ENCODE peak calls at places on chromosomes 2 and 18, in five cellular contexts. M is right lobe of liver, A is fibroblast of lung, E is H1, X is T-helper 2 cell. I is an unnamed sample.

GRCh38 chr2:180291060-180291459 is 284.0 kb upstream of the CWC22 start:
- DNase-seq in M (no peak), A (peak), E (no peak), X (no peak), I (no peak)

GRCh38 chr18:36409779-36410178 is 112.3 kb downstream of the FHOD3 start:
- DNase-seq in M (no peak), A (no peak), E (no peak), X (no peak), I (no peak)

GRCh38 chr2:240291337-240291751 is 144.1 kb upstream of the GPC1 start:
- DNase-seq in M (no peak), A (no peak), E (no peak), X (no peak), I (no peak)

GRCh38 chr18:26621161-26622026 is 73.0 kb upstream of the KCTD1 start:
- DNase-seq in M (peak), A (peak), E (peak), X (peak), I (no peak)

GRCh38 chr18:3879114-3879835 is 429.3 kb downstream of the TGIF1 start:
- DNase-seq in M (no peak), A (no peak), E (no peak), X (no peak), I (no peak)

GRCh38 chr2:241458687-241459086 is 49.7 kb downstream of the STK25 start:
- DNase-seq in M (no peak), A (no peak), E (no peak), X (no peak), I (no peak)

GRCh38 chr2:171319164-171319810 is 114.5 kb downstream of the METTL8 start:
- DNase-seq in M (no peak), A (no peak), E (no peak), X (peak), I (no peak)

GRCh38 chr18:76679259-76679658 is 143.1 kb upstream of the ZNF236 start:
- DNase-seq in M (no peak), A (no peak), E (no peak), X (no peak), I (no peak)

GRCh38 chr2:231065966-231066365 is 9.3 kb downstream of the PSMD1 start:
- DNase-seq in M (no peak), A (no peak), E (no peak), X (no peak), I (no peak)

GRCh38 chr2:32463110-32463509 is 106.3 kb downstream of the BIRC6 start:
- DNase-seq in M (no peak), A (no peak), E (no peak), X (no peak), I (no peak)

GRCh38 chr2:238339814-238340213 is 19.5 kb downstream of the TRAF3IP1 start:
- DNase-seq in M (no peak), A (no peak), E (no peak), X (no peak), I (no peak)

GRCh38 chr2:26696352-26696816 is 3.9 kb downstream of the KCNK3 start:
- DNase-seq in M (no peak), A (no peak), E (peak), X (peak), I (peak)

GRCh38 chr18:12839057-12839525 is 44.9 kb downstream of the PTPN2 start:
- DNase-seq in M (no peak), A (no peak), E (no peak), X (peak), I (no peak)

GRCh38 chr2:37829202-37829601 is 95.9 kb upstream of the RMDN2 start:
- DNase-seq in M (peak), A (peak), E (no peak), X (no peak), I (peak)

GRCh38 chr2:100800910-100801309 is 19.0 kb upstream of the NPAS2 start:
- DNase-seq in M (no peak), A (peak), E (no peak), X (no peak), I (no peak)

GRCh38 chr2:392921-393270 is 105.0 kb upstream of the ALKAL2 start:
- DNase-seq in M (no peak), A (no peak), E (no peak), X (peak), I (no peak)

GRCh38 chr18:64295839-64296238 is 147.0 kb upstream of the LINC00305 start:
- DNase-seq in M (no peak), A (no peak), E (no peak), X (no peak), I (no peak)

GRCh38 chr2:38933653-38934052 is 44.0 kb downstream of the ARHGEF33 start:
- DNase-seq in M (no peak), A (peak), E (no peak), X (no peak), I (no peak)

GRCh38 chr2:60499082-60499429 is 54.4 kb downstream of the BCL11A start:
- DNase-seq in M (no peak), A (no peak), E (no peak), X (no peak), I (no peak)

GRCh38 chr2:39107156-39107555 is 13.7 kb downstream of the SOS1 start:
- DNase-seq in M (no peak), A (peak), E (no peak), X (no peak), I (no peak)

GRCh38 chr2:66700181-66700686 is 265.3 kb downstream of the MEIS1 start:
- DNase-seq in M (no peak), A (no peak), E (no peak), X (no peak), I (no peak)

GRCh38 chr2:177171418-177171865 is 41.2 kb upstream of the HNRNPA3 start:
- DNase-seq in M (no peak), A (no peak), E (no peak), X (no peak), I (no peak)

GRCh38 chr2:97645112-97645699 is 656 bp upstream of the COX5B start:
- DNase-seq in M (peak), A (no peak), E (no peak), X (no peak), I (no peak)

GRCh38 chr2:201150454-201151020 is 32.4 kb upstream of the CASP10 start:
- DNase-seq in M (no peak), A (no peak), E (no peak), X (no peak), I (no peak)

GRCh38 chr2:237590272-237591020 is at the start of gene RAB17:
- DNase-seq in M (peak), A (peak), E (no peak), X (peak), I (no peak)

GRCh38 chr2:25851740-25852503 is 26.4 kb downstream of the ASXL2 start:
- DNase-seq in M (peak), A (peak), E (no peak), X (peak), I (peak)

GRCh38 chr2:190910341-190911136 is 29.9 kb downstream of the GLS start:
- DNase-seq in M (no peak), A (peak), E (no peak), X (peak), I (peak)

GRCh38 chr2:28286678-28287077 is 106.0 kb upstream of the FOSL2 start:
- DNase-seq in M (no peak), A (peak), E (no peak), X (no peak), I (no peak)

GRCh38 chr18:77164762-77165485 is 32.3 kb upstream of the MBP start:
- DNase-seq in M (no peak), A (no peak), E (no peak), X (no peak), I (no peak)